ENCODE peak calls at places on chromosomes 3 and 15, in four cellular contexts. One of them, this sample, is unnamed.

GRCh38 chr3:107690522-107691138 is 167.9 kb downstream of the BBX start:
- DNase-seq in HCEC 1CT: peak
- DNase-seq in HFFc6: peak
- DNase-seq in NCI-H1105 treated with DMSO at 0.1 percent for 48 hours: peak
- DNase-seq in this sample: peak

GRCh38 chr15:98740295-98740694 is 92.0 kb downstream of the IGF1R start:
- DNase-seq in HCEC 1CT: no peak
- DNase-seq in HFFc6: no peak
- DNase-seq in NCI-H1105 treated with DMSO at 0.1 percent for 48 hours: no peak
- DNase-seq in this sample: no peak

GRCh38 chr3:5754602-5755001 is 567.1 kb downstream of the EDEM1 start:
- DNase-seq in HCEC 1CT: no peak
- DNase-seq in HFFc6: no peak
- DNase-seq in NCI-H1105 treated with DMSO at 0.1 percent for 48 hours: no peak
- DNase-seq in this sample: no peak

GRCh38 chr3:9727041-9727595 is 4.4 kb upstream of the BRPF1 start:
- DNase-seq in HCEC 1CT: peak
- DNase-seq in HFFc6: no peak
- DNase-seq in NCI-H1105 treated with DMSO at 0.1 percent for 48 hours: no peak
- DNase-seq in this sample: no peak

GRCh38 chr15:89439764-89440163 is 56.6 kb downstream of the RHCG start:
- DNase-seq in HCEC 1CT: no peak
- DNase-seq in HFFc6: no peak
- DNase-seq in NCI-H1105 treated with DMSO at 0.1 percent for 48 hours: no peak
- DNase-seq in this sample: no peak

GRCh38 chr3:3081659-3082546 is 28.3 kb downstream of the IL5RA start:
- DNase-seq in HCEC 1CT: no peak
- DNase-seq in HFFc6: no peak
- DNase-seq in NCI-H1105 treated with DMSO at 0.1 percent for 48 hours: no peak
- DNase-seq in this sample: no peak

GRCh38 chr3:130783629-130784028 is 37.0 kb upstream of the PIK3R4 start:
- DNase-seq in HCEC 1CT: no peak
- DNase-seq in HFFc6: no peak
- DNase-seq in NCI-H1105 treated with DMSO at 0.1 percent for 48 hours: peak
- DNase-seq in this sample: peak

GRCh38 chr3:129855454-129856419 is 37.8 kb downstream of the TMCC1 start:
- DNase-seq in HCEC 1CT: peak
- DNase-seq in HFFc6: peak
- DNase-seq in NCI-H1105 treated with DMSO at 0.1 percent for 48 hours: no peak
- DNase-seq in this sample: no peak

GRCh38 chr15:90307661-90308060 is 42.2 kb downstream of the NGRN start:
- DNase-seq in HCEC 1CT: no peak
- DNase-seq in HFFc6: no peak
- DNase-seq in NCI-H1105 treated with DMSO at 0.1 percent for 48 hours: no peak
- DNase-seq in this sample: no peak

GRCh38 chr3:105647047-105647446 is 221.8 kb downstream of the CBLB start:
- DNase-seq in HCEC 1CT: peak
- DNase-seq in HFFc6: peak
- DNase-seq in NCI-H1105 treated with DMSO at 0.1 percent for 48 hours: peak
- DNase-seq in this sample: no peak

GRCh38 chr3:89002166-89002565 is 105.3 kb upstream of the EPHA3 start:
- DNase-seq in HCEC 1CT: no peak
- DNase-seq in HFFc6: no peak
- DNase-seq in NCI-H1105 treated with DMSO at 0.1 percent for 48 hours: no peak
- DNase-seq in this sample: no peak

GRCh38 chr15:91865486-91865885 is 12.0 kb downstream of the SLCO3A1 start:
- DNase-seq in HCEC 1CT: no peak
- DNase-seq in HFFc6: no peak
- DNase-seq in NCI-H1105 treated with DMSO at 0.1 percent for 48 hours: no peak
- DNase-seq in this sample: no peak

GRCh38 chr3:156102267-156102912 is 18.0 kb upstream of the KCNAB1 start:
- DNase-seq in HCEC 1CT: no peak
- DNase-seq in HFFc6: no peak
- DNase-seq in NCI-H1105 treated with DMSO at 0.1 percent for 48 hours: no peak
- DNase-seq in this sample: no peak

GRCh38 chr3:23576379-23576959 is 229.3 kb upstream of the UBE2E1 start:
- DNase-seq in HCEC 1CT: no peak
- DNase-seq in HFFc6: no peak
- DNase-seq in NCI-H1105 treated with DMSO at 0.1 percent for 48 hours: no peak
- DNase-seq in this sample: no peak

GRCh38 chr3:197456271-197457091 is 99.3 kb downstream of the BDH1 start:
- DNase-seq in HCEC 1CT: peak
- DNase-seq in HFFc6: peak
- DNase-seq in NCI-H1105 treated with DMSO at 0.1 percent for 48 hours: no peak
- DNase-seq in this sample: no peak

GRCh38 chr3:184377882-184378445 is at the start of gene THPO:
- DNase-seq in HCEC 1CT: no peak
- DNase-seq in HFFc6: no peak
- DNase-seq in NCI-H1105 treated with DMSO at 0.1 percent for 48 hours: no peak
- DNase-seq in this sample: no peak

GRCh38 chr3:182239316-182239715 is 527.6 kb downstream of the SOX2 start:
- DNase-seq in HCEC 1CT: no peak
- DNase-seq in HFFc6: no peak
- DNase-seq in NCI-H1105 treated with DMSO at 0.1 percent for 48 hours: no peak
- DNase-seq in this sample: no peak

GRCh38 chr3:12187448-12188327 is 29.0 kb upstream of the TIMP4 start:
- DNase-seq in HCEC 1CT: peak
- DNase-seq in HFFc6: peak
- DNase-seq in NCI-H1105 treated with DMSO at 0.1 percent for 48 hours: no peak
- DNase-seq in this sample: no peak

GRCh38 chr3:197430502-197430901 is 125.3 kb downstream of the BDH1 start:
- DNase-seq in HCEC 1CT: no peak
- DNase-seq in HFFc6: no peak
- DNase-seq in NCI-H1105 treated with DMSO at 0.1 percent for 48 hours: no peak
- DNase-seq in this sample: no peak

GRCh38 chr3:118181274-118181673 is 853.4 kb downstream of the IGSF11 start:
- DNase-seq in HCEC 1CT: no peak
- DNase-seq in HFFc6: no peak
- DNase-seq in NCI-H1105 treated with DMSO at 0.1 percent for 48 hours: no peak
- DNase-seq in this sample: no peak

GRCh38 chr15:29037997-29038700 is 152.4 kb downstream of the APBA2 start:
- DNase-seq in HCEC 1CT: no peak
- DNase-seq in HFFc6: no peak
- DNase-seq in NCI-H1105 treated with DMSO at 0.1 percent for 48 hours: no peak
- DNase-seq in this sample: no peak

GRCh38 chr3:11509175-11510000 is 134.3 kb downstream of the VGLL4 start:
- DNase-seq in HCEC 1CT: peak
- DNase-seq in HFFc6: peak
- DNase-seq in NCI-H1105 treated with DMSO at 0.1 percent for 48 hours: peak
- DNase-seq in this sample: no peak

GRCh38 chr15:77178421-77178820 is 107.5 kb upstream of the TSPAN3 start:
- DNase-seq in HCEC 1CT: no peak
- DNase-seq in HFFc6: no peak
- DNase-seq in NCI-H1105 treated with DMSO at 0.1 percent for 48 hours: no peak
- DNase-seq in this sample: no peak

GRCh38 chr3:172561894-172562664 is 38.8 kb upstream of the TNFSF10 start:
- DNase-seq in HCEC 1CT: no peak
- DNase-seq in HFFc6: no peak
- DNase-seq in NCI-H1105 treated with DMSO at 0.1 percent for 48 hours: no peak
- DNase-seq in this sample: no peak

GRCh38 chr15:40308844-40309189 is 1.1 kb upstream of the PLCB2 start:
- DNase-seq in HCEC 1CT: no peak
- DNase-seq in HFFc6: no peak
- DNase-seq in NCI-H1105 treated with DMSO at 0.1 percent for 48 hours: no peak
- DNase-seq in this sample: no peak

GRCh38 chr15:36958611-36959010 is 141.7 kb downstream of the MEIS2 start:
- DNase-seq in HCEC 1CT: no peak
- DNase-seq in HFFc6: no peak
- DNase-seq in NCI-H1105 treated with DMSO at 0.1 percent for 48 hours: no peak
- DNase-seq in this sample: no peak

GRCh38 chr15:33565099-33565498 is 254.3 kb downstream of the RYR3 start:
- DNase-seq in HCEC 1CT: peak
- DNase-seq in HFFc6: peak
- DNase-seq in NCI-H1105 treated with DMSO at 0.1 percent for 48 hours: peak
- DNase-seq in this sample: no peak

GRCh38 chr15:100254694-100255093 is 87.1 kb downstream of the ADAMTS17 start:
- DNase-seq in HCEC 1CT: no peak
- DNase-seq in HFFc6: no peak
- DNase-seq in NCI-H1105 treated with DMSO at 0.1 percent for 48 hours: no peak
- DNase-seq in this sample: no peak

GRCh38 chr3:152870027-152870426 is 35.1 kb downstream of the P2RY1 start:
- DNase-seq in HCEC 1CT: no peak
- DNase-seq in HFFc6: no peak
- DNase-seq in NCI-H1105 treated with DMSO at 0.1 percent for 48 hours: no peak
- DNase-seq in this sample: no peak

GRCh38 chr15:36449084-36449661 is 130.3 kb upstream of the CDIN1 start:
- DNase-seq in HCEC 1CT: peak
- DNase-seq in HFFc6: no peak
- DNase-seq in NCI-H1105 treated with DMSO at 0.1 percent for 48 hours: no peak
- DNase-seq in this sample: no peak

GRCh38 chr15:70100495-70101331 is 3.0 kb upstream of the TLE3 start:
- DNase-seq in HCEC 1CT: peak
- DNase-seq in HFFc6: no peak
- DNase-seq in NCI-H1105 treated with DMSO at 0.1 percent for 48 hours: peak
- DNase-seq in this sample: peak

GRCh38 chr3:71551286-71551919 is 32.1 kb downstream of the FOXP1 start:
- DNase-seq in HCEC 1CT: peak
- DNase-seq in HFFc6: peak
- DNase-seq in NCI-H1105 treated with DMSO at 0.1 percent for 48 hours: no peak
- DNase-seq in this sample: no peak

GRCh38 chr15:80870893-80871292 is 91.7 kb downstream of the CEMIP start:
- DNase-seq in HCEC 1CT: no peak
- DNase-seq in HFFc6: no peak
- DNase-seq in NCI-H1105 treated with DMSO at 0.1 percent for 48 hours: no peak
- DNase-seq in this sample: no peak

This sample was measured in NCI-H1436.